ENCODE peak calls at places on chromosome 21, in seven cellular contexts. D is CD4-positive, alpha-beta T cell; W is tibial nerve; T is ascending aorta; X is right cardiac atrium; H is Peyer's patch; C is suprapubic skin. F is an unnamed sample.
A peak's percentile ranks its signal among the peaks of the same experiment; 100 is the strongest.

GRCh38 chr21:45278156-45278911 is 9.4 kb downstream of the POFUT2 start:
- DNase-seq in D (no peak), W (no peak), T (peak; percentile 54), X (peak; percentile 15), H (peak; percentile 11), C (peak; percentile 50), F (no peak)

GRCh38 chr21:26001356-26001755 is 169.2 kb downstream of the APP start:
- DNase-seq in D (no peak), W (no peak), T (no peak), X (no peak), H (no peak), C (no peak), F (no peak)

GRCh38 chr21:43842742-43843141 is 22.3 kb upstream of the AGPAT3 start:
- DNase-seq in D (no peak), W (no peak), T (no peak), X (no peak), H (no peak), C (no peak), F (no peak)

GRCh38 chr21:14403681-14404318 is 20.9 kb upstream of the HSPA13 start:
- DNase-seq in D (no peak), W (no peak), T (no peak), X (no peak), H (no peak), C (no peak), F (no peak)

GRCh38 chr21:42225042-42225441 is 6.1 kb downstream of the ABCG1 start:
- DNase-seq in D (no peak), W (no peak), T (no peak), X (no peak), H (no peak), C (no peak), F (no peak)

GRCh38 chr21:38813143-38813542 is 7.4 kb downstream of the ETS2 start:
- DNase-seq in D (no peak), W (no peak), T (no peak), X (no peak), H (no peak), C (no peak), F (no peak)

GRCh38 chr21:42652527-42653491 is 612 bp upstream of the PDE9A start:
- DNase-seq in D (no peak), W (peak; percentile 43), T (peak; percentile 77), X (peak; percentile 88), H (no peak), C (no peak), F (no peak)

GRCh38 chr21:42569732-42570301 is 56.2 kb downstream of the SLC37A1 start:
- DNase-seq in D (no peak), W (no peak), T (peak; percentile 52), X (no peak), H (no peak), C (peak; percentile 37), F (peak; percentile 7)

GRCh38 chr21:31609081-31609480 is 50.4 kb upstream of the SOD1 start:
- DNase-seq in D (no peak), W (no peak), T (no peak), X (no peak), H (no peak), C (no peak), F (no peak)

GRCh38 chr21:46540087-46540710 is 64.7 kb downstream of the S100B start:
- DNase-seq in D (no peak), W (no peak), T (no peak), X (peak; percentile 41), H (peak; percentile 55), C (no peak), F (no peak)

GRCh38 chr21:31184462-31184861 is 146.2 kb upstream of the KRTAP19-8 start:
- DNase-seq in D (peak; percentile 49), W (no peak), T (no peak), X (no peak), H (peak; percentile 40), C (no peak), F (peak; percentile 37)

GRCh38 chr21:45478816-45479669 is 63.2 kb downstream of the SLC19A1 start:
- DNase-seq in D (no peak), W (no peak), T (no peak), X (peak; percentile 58), H (no peak), C (no peak), F (no peak)

GRCh38 chr21:17466166-17466565 is 46.7 kb upstream of the CXADR start:
- DNase-seq in D (no peak), W (no peak), T (no peak), X (no peak), H (no peak), C (no peak), F (no peak)

GRCh38 chr21:26093094-26093493 is 77.5 kb downstream of the APP start:
- DNase-seq in D (no peak), W (no peak), T (no peak), X (no peak), H (no peak), C (no peak), F (no peak)

GRCh38 chr21:42731264-42732032 is 78.0 kb downstream of the PDE9A start:
- DNase-seq in D (no peak), W (no peak), T (no peak), X (no peak), H (no peak), C (no peak), F (no peak)

GRCh38 chr21:27759091-27759659 is 792.3 kb upstream of the ADAMTS5 start:
- DNase-seq in D (no peak), W (no peak), T (no peak), X (peak; percentile 53), H (no peak), C (no peak), F (no peak)

GRCh38 chr21:17387030-17387617 is 125.7 kb upstream of the CXADR start:
- DNase-seq in D (peak; percentile 30), W (no peak), T (no peak), X (no peak), H (no peak), C (no peak), F (peak; percentile 11)

GRCh38 chr21:33377221-33377620 is 26.0 kb upstream of the IFNGR2 start:
- DNase-seq in D (no peak), W (no peak), T (no peak), X (no peak), H (no peak), C (peak; percentile 32), F (no peak)

GRCh38 chr21:37228003-37228400 is 39.1 kb downstream of the VPS26C start:
- DNase-seq in D (no peak), W (no peak), T (no peak), X (peak; percentile 38), H (no peak), C (no peak), F (no peak)
- H3K9me3 ChIP-seq in D (no peaks in the 10 kb centered on the region), W (no peaks in the 10 kb centered on the region), T (no peaks in the 10 kb centered on the region), X (no peaks in the 10 kb centered on the region), H (no peaks in the 10 kb centered on the region), C (no peaks in the 10 kb centered on the region), F (no peaks in the 10 kb centered on the region)

GRCh38 chr21:40471103-40471502 is 375.9 kb downstream of the DSCAM start:
- DNase-seq in D (no peak), W (no peak), T (no peak), X (no peak), H (no peak), C (no peak), F (no peak)

GRCh38 chr21:40466893-40467483 is 380.0 kb downstream of the DSCAM start:
- DNase-seq in D (no peak), W (no peak), T (no peak), X (no peak), H (no peak), C (no peak), F (no peak)

DNA sequence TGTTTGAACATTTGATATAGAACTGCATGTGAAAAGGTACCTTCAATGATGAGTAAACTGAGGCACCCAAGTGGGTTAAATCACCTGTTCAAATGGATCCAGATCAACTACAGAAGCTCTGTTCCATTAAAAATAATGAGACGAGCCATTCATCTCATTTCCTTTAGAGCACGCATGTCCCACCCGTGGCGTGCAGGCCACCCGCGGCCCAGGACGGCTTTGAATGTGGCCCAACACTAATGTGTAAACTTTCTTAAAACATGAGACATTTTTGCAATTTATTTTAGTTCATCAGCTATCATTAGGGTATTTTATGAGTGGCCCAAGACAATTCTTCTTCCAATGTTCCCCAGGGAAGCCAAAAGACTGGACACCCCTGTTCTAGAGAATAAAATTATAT is 381.6 kb downstream of the DSCAM start:
- DNase-seq in D (no peak), W (no peak), T (no peak), X (no peak), H (no peak), C (no peak), F (no peak)
- H3K9me3 ChIP-seq in D (no peaks in the 10 kb centered on the region), W (no peaks in the 10 kb centered on the region), T (no peaks in the 10 kb centered on the region), X (no peaks in the 10 kb centered on the region), H (no peaks in the 10 kb centered on the region), C (no peaks in the 10 kb centered on the region), F (no peaks in the 10 kb centered on the region)

GRCh38 chr21:9760398-9761074 is 760.8 kb upstream of the TPTE start:
- DNase-seq in D (no peak), W (no peak), T (no peak), X (no peak), H (no peak), C (no peak), F (no peak)
- H3K9me3 ChIP-seq in D (peaks cover 29% of the 10 kb centered on the region), W (peaks cover 28% of the 10 kb centered on the region), T (no peaks in the 10 kb centered on the region), X (no peaks in the 10 kb centered on the region), H (no peaks in the 10 kb centered on the region), C (peaks cover 44% of the 10 kb centered on the region), F (peaks cover 11% of the 10 kb centered on the region)

GRCh38 chr21:22585558-22585957 is 1587.3 kb downstream of the NCAM2 start:
- DNase-seq in D (no peak), W (no peak), T (no peak), X (no peak), H (no peak), C (no peak), F (no peak)
- H3K9me3 ChIP-seq in D (no peaks in the 10 kb centered on the region), W (no peaks in the 10 kb centered on the region), T (no peaks in the 10 kb centered on the region), X (no peaks in the 10 kb centered on the region), H (no peaks in the 10 kb centered on the region), C (no peaks in the 10 kb centered on the region), F (no peaks in the 10 kb centered on the region)

GRCh38 chr21:20701235-20701634 is 297.0 kb upstream of the NCAM2 start:
- DNase-seq in D (no peak), W (no peak), T (no peak), X (no peak), H (no peak), C (no peak), F (no peak)
- H3K9me3 ChIP-seq in D (no peaks in the 10 kb centered on the region), W (no peaks in the 10 kb centered on the region), T (no peaks in the 10 kb centered on the region), X (no peaks in the 10 kb centered on the region), H (no peaks in the 10 kb centered on the region), C (no peaks in the 10 kb centered on the region), F (no peaks in the 10 kb centered on the region)

DNA sequence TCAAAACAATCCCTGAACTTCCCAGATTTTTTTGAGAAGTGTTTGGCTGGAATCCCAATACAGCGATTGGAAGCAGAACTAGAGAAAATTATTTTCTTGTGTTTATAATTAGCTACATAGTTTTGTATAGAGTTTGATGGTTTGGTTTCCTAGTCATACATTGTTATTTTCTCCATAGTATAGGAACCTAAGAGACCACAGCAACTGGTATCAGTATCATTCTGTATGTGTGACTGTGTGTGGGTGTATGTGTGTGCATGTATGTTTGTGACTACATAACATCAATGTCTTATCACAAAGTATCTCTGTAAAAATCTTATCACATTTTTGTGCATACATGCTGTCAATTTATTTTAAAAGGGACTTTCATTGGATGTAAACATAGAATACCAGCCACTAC is 780.5 kb downstream of the MRPL39 start:
- DNase-seq in D (no peak), W (no peak), T (no peak), X (no peak), H (no peak), C (no peak), F (no peak)
- H3K9me3 ChIP-seq in D (no peaks in the 10 kb centered on the region), W (no peaks in the 10 kb centered on the region), T (no peaks in the 10 kb centered on the region), X (no peaks in the 10 kb centered on the region), H (no peaks in the 10 kb centered on the region), C (no peaks in the 10 kb centered on the region), F (no peaks in the 10 kb centered on the region)